ENCODE peak calls at places on chromosomes 11 and 22, in eight cellular contexts. One of them, this sample, is unnamed.

GRCh38 chr11:27228232-27228631 is 134.8 kb downstream of the CCDC34 start:
- DNase-seq in NAMALWA: no peak
- DNase-seq in germinal center: no peak
- DNase-seq in activated B cell treated with CpG ODN at 0.5 μM for 24 hours: no peak
- DNase-seq in fibroblast of mammary gland: no peak
- DNase-seq in stimulated activated CD4-positive, alpha-beta T cell treated with anti-CD3 and anti-CD28 coated beads, Interleukin-15, amount 100 ng/mL, for 24 hours: no peak
- DNase-seq in NCI-H1417: peak
- DNase-seq in HEK293T: no peak
- DNase-seq in this sample: no peak

GRCh38 chr11:61495801-61496601 is 12.5 kb upstream of the LRRC10B start:
- DNase-seq in NAMALWA: no peak
- DNase-seq in germinal center: no peak
- DNase-seq in activated B cell treated with CpG ODN at 0.5 μM for 24 hours: no peak
- DNase-seq in fibroblast of mammary gland: no peak
- DNase-seq in stimulated activated CD4-positive, alpha-beta T cell treated with anti-CD3 and anti-CD28 coated beads, Interleukin-15, amount 100 ng/mL, for 24 hours: no peak
- DNase-seq in NCI-H1417: peak
- DNase-seq in HEK293T: no peak
- DNase-seq in this sample: no peak

GRCh38 chr11:43580735-43581369 is 99.7 kb upstream of the HSD17B12 start:
- DNase-seq in NAMALWA: no peak
- DNase-seq in germinal center: peak
- DNase-seq in activated B cell treated with CpG ODN at 0.5 μM for 24 hours: no peak
- DNase-seq in fibroblast of mammary gland: peak
- DNase-seq in stimulated activated CD4-positive, alpha-beta T cell treated with anti-CD3 and anti-CD28 coated beads, Interleukin-15, amount 100 ng/mL, for 24 hours: no peak
- DNase-seq in NCI-H1417: no peak
- DNase-seq in HEK293T: peak
- DNase-seq in this sample: no peak

GRCh38 chr11:65868907-65869306 is 3.7 kb downstream of the EFEMP2 start:
- DNase-seq in NAMALWA: no peak
- DNase-seq in germinal center: no peak
- DNase-seq in activated B cell treated with CpG ODN at 0.5 μM for 24 hours: no peak
- DNase-seq in fibroblast of mammary gland: no peak
- DNase-seq in stimulated activated CD4-positive, alpha-beta T cell treated with anti-CD3 and anti-CD28 coated beads, Interleukin-15, amount 100 ng/mL, for 24 hours: no peak
- DNase-seq in NCI-H1417: no peak
- DNase-seq in HEK293T: no peak
- DNase-seq in this sample: no peak

GRCh38 chr11:73095613-73096012 is 46.5 kb downstream of the FCHSD2 start:
- DNase-seq in NAMALWA: no peak
- DNase-seq in germinal center: no peak
- DNase-seq in activated B cell treated with CpG ODN at 0.5 μM for 24 hours: no peak
- DNase-seq in fibroblast of mammary gland: no peak
- DNase-seq in stimulated activated CD4-positive, alpha-beta T cell treated with anti-CD3 and anti-CD28 coated beads, Interleukin-15, amount 100 ng/mL, for 24 hours: no peak
- DNase-seq in NCI-H1417: no peak
- DNase-seq in HEK293T: no peak
- DNase-seq in this sample: no peak

GRCh38 chr22:46239261-46240048 is 10.6 kb downstream of the CDPF1 start:
- DNase-seq in NAMALWA: peak
- DNase-seq in germinal center: peak
- DNase-seq in activated B cell treated with CpG ODN at 0.5 μM for 24 hours: no peak
- DNase-seq in fibroblast of mammary gland: no peak
- DNase-seq in stimulated activated CD4-positive, alpha-beta T cell treated with anti-CD3 and anti-CD28 coated beads, Interleukin-15, amount 100 ng/mL, for 24 hours: no peak
- DNase-seq in NCI-H1417: no peak
- DNase-seq in HEK293T: no peak
- DNase-seq in this sample: no peak

GRCh38 chr11:14414470-14415461 is 55.8 kb upstream of the RRAS2 start:
- DNase-seq in NAMALWA: no peak
- DNase-seq in germinal center: no peak
- DNase-seq in activated B cell treated with CpG ODN at 0.5 μM for 24 hours: peak
- DNase-seq in fibroblast of mammary gland: peak
- DNase-seq in stimulated activated CD4-positive, alpha-beta T cell treated with anti-CD3 and anti-CD28 coated beads, Interleukin-15, amount 100 ng/mL, for 24 hours: peak
- DNase-seq in NCI-H1417: no peak
- DNase-seq in HEK293T: no peak
- DNase-seq in this sample: no peak

GRCh38 chr22:32649515-32650200 is 151.8 kb upstream of the TIMP3 start:
- DNase-seq in NAMALWA: no peak
- DNase-seq in germinal center: no peak
- DNase-seq in activated B cell treated with CpG ODN at 0.5 μM for 24 hours: no peak
- DNase-seq in fibroblast of mammary gland: peak
- DNase-seq in stimulated activated CD4-positive, alpha-beta T cell treated with anti-CD3 and anti-CD28 coated beads, Interleukin-15, amount 100 ng/mL, for 24 hours: peak
- DNase-seq in NCI-H1417: no peak
- DNase-seq in HEK293T: no peak
- DNase-seq in this sample: peak

GRCh38 chr11:95138448-95138847 is 48.8 kb downstream of the ENDOD1 start:
- DNase-seq in NAMALWA: peak
- DNase-seq in germinal center: peak
- DNase-seq in activated B cell treated with CpG ODN at 0.5 μM for 24 hours: no peak
- DNase-seq in fibroblast of mammary gland: peak
- DNase-seq in stimulated activated CD4-positive, alpha-beta T cell treated with anti-CD3 and anti-CD28 coated beads, Interleukin-15, amount 100 ng/mL, for 24 hours: no peak
- DNase-seq in NCI-H1417: no peak
- DNase-seq in HEK293T: peak
- DNase-seq in this sample: no peak

GRCh38 chr11:113555071-113555739 is 80.0 kb upstream of the DRD2 start:
- DNase-seq in NAMALWA: no peak
- DNase-seq in germinal center: no peak
- DNase-seq in activated B cell treated with CpG ODN at 0.5 μM for 24 hours: no peak
- DNase-seq in fibroblast of mammary gland: no peak
- DNase-seq in stimulated activated CD4-positive, alpha-beta T cell treated with anti-CD3 and anti-CD28 coated beads, Interleukin-15, amount 100 ng/mL, for 24 hours: no peak
- DNase-seq in NCI-H1417: peak
- DNase-seq in HEK293T: no peak
- DNase-seq in this sample: no peak

GRCh38 chr11:57477507-57478189 is 17.3 kb downstream of the RTN4RL2 start:
- DNase-seq in NAMALWA: no peak
- DNase-seq in germinal center: no peak
- DNase-seq in activated B cell treated with CpG ODN at 0.5 μM for 24 hours: no peak
- DNase-seq in fibroblast of mammary gland: no peak
- DNase-seq in stimulated activated CD4-positive, alpha-beta T cell treated with anti-CD3 and anti-CD28 coated beads, Interleukin-15, amount 100 ng/mL, for 24 hours: no peak
- DNase-seq in NCI-H1417: no peak
- DNase-seq in HEK293T: no peak
- DNase-seq in this sample: no peak

GRCh38 chr22:24466831-24467249 is 28.3 kb upstream of the UPB1 start:
- DNase-seq in NAMALWA: peak
- DNase-seq in germinal center: no peak
- DNase-seq in activated B cell treated with CpG ODN at 0.5 μM for 24 hours: no peak
- DNase-seq in fibroblast of mammary gland: peak
- DNase-seq in stimulated activated CD4-positive, alpha-beta T cell treated with anti-CD3 and anti-CD28 coated beads, Interleukin-15, amount 100 ng/mL, for 24 hours: no peak
- DNase-seq in NCI-H1417: no peak
- DNase-seq in HEK293T: peak
- DNase-seq in this sample: no peak

GRCh38 chr11:13140873-13141655 is 131.9 kb downstream of the RASSF10 start:
- DNase-seq in NAMALWA: no peak
- DNase-seq in germinal center: no peak
- DNase-seq in activated B cell treated with CpG ODN at 0.5 μM for 24 hours: no peak
- DNase-seq in fibroblast of mammary gland: no peak
- DNase-seq in stimulated activated CD4-positive, alpha-beta T cell treated with anti-CD3 and anti-CD28 coated beads, Interleukin-15, amount 100 ng/mL, for 24 hours: no peak
- DNase-seq in NCI-H1417: peak
- DNase-seq in HEK293T: no peak
- DNase-seq in this sample: peak

GRCh38 chr22:37242395-37242918 is 1.6 kb downstream of the RAC2 start:
- DNase-seq in NAMALWA: peak
- DNase-seq in germinal center: peak
- DNase-seq in activated B cell treated with CpG ODN at 0.5 μM for 24 hours: peak
- DNase-seq in fibroblast of mammary gland: no peak
- DNase-seq in stimulated activated CD4-positive, alpha-beta T cell treated with anti-CD3 and anti-CD28 coated beads, Interleukin-15, amount 100 ng/mL, for 24 hours: peak
- DNase-seq in NCI-H1417: no peak
- DNase-seq in HEK293T: no peak
- DNase-seq in this sample: peak

GRCh38 chr11:74466916-74467885 is at the start of gene KCNE3:
- DNase-seq in NAMALWA: no peak
- DNase-seq in germinal center: no peak
- DNase-seq in activated B cell treated with CpG ODN at 0.5 μM for 24 hours: no peak
- DNase-seq in fibroblast of mammary gland: peak
- DNase-seq in stimulated activated CD4-positive, alpha-beta T cell treated with anti-CD3 and anti-CD28 coated beads, Interleukin-15, amount 100 ng/mL, for 24 hours: no peak
- DNase-seq in NCI-H1417: no peak
- DNase-seq in HEK293T: no peak
- DNase-seq in this sample: peak

GRCh38 chr11:117872962-117873827 is 3.3 kb downstream of the FXYD6 start:
- DNase-seq in NAMALWA: no peak
- DNase-seq in germinal center: no peak
- DNase-seq in activated B cell treated with CpG ODN at 0.5 μM for 24 hours: no peak
- DNase-seq in fibroblast of mammary gland: no peak
- DNase-seq in stimulated activated CD4-positive, alpha-beta T cell treated with anti-CD3 and anti-CD28 coated beads, Interleukin-15, amount 100 ng/mL, for 24 hours: no peak
- DNase-seq in NCI-H1417: no peak
- DNase-seq in HEK293T: no peak
- DNase-seq in this sample: no peak

GRCh38 chr11:120710354-120711187 is 199.0 kb downstream of the GRIK4 start:
- DNase-seq in NAMALWA: no peak
- DNase-seq in germinal center: no peak
- DNase-seq in activated B cell treated with CpG ODN at 0.5 μM for 24 hours: no peak
- DNase-seq in fibroblast of mammary gland: peak
- DNase-seq in stimulated activated CD4-positive, alpha-beta T cell treated with anti-CD3 and anti-CD28 coated beads, Interleukin-15, amount 100 ng/mL, for 24 hours: no peak
- DNase-seq in NCI-H1417: no peak
- DNase-seq in HEK293T: no peak
- DNase-seq in this sample: peak

GRCh38 chr22:41345807-41346335 is 35.9 kb upstream of the TEF start:
- DNase-seq in NAMALWA: no peak
- DNase-seq in germinal center: no peak
- DNase-seq in activated B cell treated with CpG ODN at 0.5 μM for 24 hours: no peak
- DNase-seq in fibroblast of mammary gland: no peak
- DNase-seq in stimulated activated CD4-positive, alpha-beta T cell treated with anti-CD3 and anti-CD28 coated beads, Interleukin-15, amount 100 ng/mL, for 24 hours: no peak
- DNase-seq in NCI-H1417: no peak
- DNase-seq in HEK293T: no peak
- DNase-seq in this sample: no peak

GRCh38 chr11:121418625-121419114 is 33.4 kb upstream of the SORL1 start:
- DNase-seq in NAMALWA: peak
- DNase-seq in germinal center: peak
- DNase-seq in activated B cell treated with CpG ODN at 0.5 μM for 24 hours: no peak
- DNase-seq in fibroblast of mammary gland: no peak
- DNase-seq in stimulated activated CD4-positive, alpha-beta T cell treated with anti-CD3 and anti-CD28 coated beads, Interleukin-15, amount 100 ng/mL, for 24 hours: peak
- DNase-seq in NCI-H1417: no peak
- DNase-seq in HEK293T: no peak
- DNase-seq in this sample: peak

GRCh38 chr11:102653744-102654291 is 28.7 kb upstream of the MMP20 start:
- DNase-seq in NAMALWA: peak
- DNase-seq in germinal center: no peak
- DNase-seq in activated B cell treated with CpG ODN at 0.5 μM for 24 hours: no peak
- DNase-seq in fibroblast of mammary gland: peak
- DNase-seq in stimulated activated CD4-positive, alpha-beta T cell treated with anti-CD3 and anti-CD28 coated beads, Interleukin-15, amount 100 ng/mL, for 24 hours: peak
- DNase-seq in NCI-H1417: no peak
- DNase-seq in HEK293T: no peak
- DNase-seq in this sample: no peak

GRCh38 chr22:45952553-45952952 is 24.4 kb downstream of the WNT7B start:
- DNase-seq in NAMALWA: no peak
- DNase-seq in germinal center: no peak
- DNase-seq in activated B cell treated with CpG ODN at 0.5 μM for 24 hours: no peak
- DNase-seq in fibroblast of mammary gland: no peak
- DNase-seq in stimulated activated CD4-positive, alpha-beta T cell treated with anti-CD3 and anti-CD28 coated beads, Interleukin-15, amount 100 ng/mL, for 24 hours: no peak
- DNase-seq in NCI-H1417: no peak
- DNase-seq in HEK293T: no peak
- DNase-seq in this sample: no peak

GRCh38 chr11:66289548-66290331 is 797 bp upstream of the YIF1A start:
- DNase-seq in NAMALWA: no peak
- DNase-seq in germinal center: peak
- DNase-seq in activated B cell treated with CpG ODN at 0.5 μM for 24 hours: no peak
- DNase-seq in fibroblast of mammary gland: no peak
- DNase-seq in stimulated activated CD4-positive, alpha-beta T cell treated with anti-CD3 and anti-CD28 coated beads, Interleukin-15, amount 100 ng/mL, for 24 hours: peak
- DNase-seq in NCI-H1417: no peak
- DNase-seq in HEK293T: peak
- DNase-seq in this sample: peak

GRCh38 chr22:50012201-50013181 is at the start of gene IL17REL:
- DNase-seq in NAMALWA: no peak
- DNase-seq in germinal center: no peak
- DNase-seq in activated B cell treated with CpG ODN at 0.5 μM for 24 hours: no peak
- DNase-seq in fibroblast of mammary gland: no peak
- DNase-seq in stimulated activated CD4-positive, alpha-beta T cell treated with anti-CD3 and anti-CD28 coated beads, Interleukin-15, amount 100 ng/mL, for 24 hours: no peak
- DNase-seq in NCI-H1417: no peak
- DNase-seq in HEK293T: no peak
- DNase-seq in this sample: peak

GRCh38 chr22:21768435-21768834 is 32.8 kb upstream of the YPEL1 start:
- DNase-seq in NAMALWA: no peak
- DNase-seq in germinal center: no peak
- DNase-seq in activated B cell treated with CpG ODN at 0.5 μM for 24 hours: no peak
- DNase-seq in fibroblast of mammary gland: no peak
- DNase-seq in stimulated activated CD4-positive, alpha-beta T cell treated with anti-CD3 and anti-CD28 coated beads, Interleukin-15, amount 100 ng/mL, for 24 hours: no peak
- DNase-seq in NCI-H1417: no peak
- DNase-seq in HEK293T: no peak
- DNase-seq in this sample: no peak

GRCh38 chr11:64885367-64886286 is 7.2 kb upstream of the EHD1 start:
- DNase-seq in NAMALWA: no peak
- DNase-seq in germinal center: no peak
- DNase-seq in activated B cell treated with CpG ODN at 0.5 μM for 24 hours: no peak
- DNase-seq in fibroblast of mammary gland: peak
- DNase-seq in stimulated activated CD4-positive, alpha-beta T cell treated with anti-CD3 and anti-CD28 coated beads, Interleukin-15, amount 100 ng/mL, for 24 hours: peak
- DNase-seq in NCI-H1417: peak
- DNase-seq in HEK293T: no peak
- DNase-seq in this sample: no peak

GRCh38 chr11:9120659-9121350 is 29.4 kb upstream of the SCUBE2 start:
- DNase-seq in NAMALWA: no peak
- DNase-seq in germinal center: no peak
- DNase-seq in activated B cell treated with CpG ODN at 0.5 μM for 24 hours: no peak
- DNase-seq in fibroblast of mammary gland: no peak
- DNase-seq in stimulated activated CD4-positive, alpha-beta T cell treated with anti-CD3 and anti-CD28 coated beads, Interleukin-15, amount 100 ng/mL, for 24 hours: no peak
- DNase-seq in NCI-H1417: no peak
- DNase-seq in HEK293T: peak
- DNase-seq in this sample: no peak

GRCh38 chr22:30968015-30968923 is at the start of gene MORC2:
- DNase-seq in NAMALWA: peak
- DNase-seq in germinal center: no peak
- DNase-seq in activated B cell treated with CpG ODN at 0.5 μM for 24 hours: no peak
- DNase-seq in fibroblast of mammary gland: no peak
- DNase-seq in stimulated activated CD4-positive, alpha-beta T cell treated with anti-CD3 and anti-CD28 coated beads, Interleukin-15, amount 100 ng/mL, for 24 hours: no peak
- DNase-seq in NCI-H1417: peak
- DNase-seq in HEK293T: no peak
- DNase-seq in this sample: no peak

GRCh38 chr11:47768090-47768620 is 1.0 kb upstream of the FNBP4 start:
- DNase-seq in NAMALWA: no peak
- DNase-seq in germinal center: peak
- DNase-seq in activated B cell treated with CpG ODN at 0.5 μM for 24 hours: no peak
- DNase-seq in fibroblast of mammary gland: peak
- DNase-seq in stimulated activated CD4-positive, alpha-beta T cell treated with anti-CD3 and anti-CD28 coated beads, Interleukin-15, amount 100 ng/mL, for 24 hours: peak
- DNase-seq in NCI-H1417: peak
- DNase-seq in HEK293T: peak
- DNase-seq in this sample: peak

GRCh38 chr11:12139144-12139881 is 28.9 kb downstream of the MICAL2 start:
- DNase-seq in NAMALWA: no peak
- DNase-seq in germinal center: no peak
- DNase-seq in activated B cell treated with CpG ODN at 0.5 μM for 24 hours: no peak
- DNase-seq in fibroblast of mammary gland: peak
- DNase-seq in stimulated activated CD4-positive, alpha-beta T cell treated with anti-CD3 and anti-CD28 coated beads, Interleukin-15, amount 100 ng/mL, for 24 hours: no peak
- DNase-seq in NCI-H1417: no peak
- DNase-seq in HEK293T: no peak
- DNase-seq in this sample: peak

GRCh38 chr11:118740892-118741291 is 50.1 kb downstream of the DDX6 start:
- DNase-seq in NAMALWA: no peak
- DNase-seq in germinal center: no peak
- DNase-seq in activated B cell treated with CpG ODN at 0.5 μM for 24 hours: no peak
- DNase-seq in fibroblast of mammary gland: no peak
- DNase-seq in stimulated activated CD4-positive, alpha-beta T cell treated with anti-CD3 and anti-CD28 coated beads, Interleukin-15, amount 100 ng/mL, for 24 hours: no peak
- DNase-seq in NCI-H1417: no peak
- DNase-seq in HEK293T: no peak
- DNase-seq in this sample: no peak

GRCh38 chr22:31085493-31085824 is 4.3 kb downstream of the SMTN start:
- DNase-seq in NAMALWA: no peak
- DNase-seq in germinal center: no peak
- DNase-seq in activated B cell treated with CpG ODN at 0.5 μM for 24 hours: no peak
- DNase-seq in fibroblast of mammary gland: no peak
- DNase-seq in stimulated activated CD4-positive, alpha-beta T cell treated with anti-CD3 and anti-CD28 coated beads, Interleukin-15, amount 100 ng/mL, for 24 hours: no peak
- DNase-seq in NCI-H1417: no peak
- DNase-seq in HEK293T: no peak
- DNase-seq in this sample: no peak

GRCh38 chr11:93622043-93622442 is 39.4 kb upstream of the CEP295 start:
- DNase-seq in NAMALWA: no peak
- DNase-seq in germinal center: no peak
- DNase-seq in activated B cell treated with CpG ODN at 0.5 μM for 24 hours: no peak
- DNase-seq in fibroblast of mammary gland: peak
- DNase-seq in stimulated activated CD4-positive, alpha-beta T cell treated with anti-CD3 and anti-CD28 coated beads, Interleukin-15, amount 100 ng/mL, for 24 hours: no peak
- DNase-seq in NCI-H1417: no peak
- DNase-seq in HEK293T: no peak
- DNase-seq in this sample: no peak

GRCh38 chr22:31082606-31083376 is 1.7 kb downstream of the SMTN start:
- DNase-seq in NAMALWA: peak
- DNase-seq in germinal center: no peak
- DNase-seq in activated B cell treated with CpG ODN at 0.5 μM for 24 hours: no peak
- DNase-seq in fibroblast of mammary gland: peak
- DNase-seq in stimulated activated CD4-positive, alpha-beta T cell treated with anti-CD3 and anti-CD28 coated beads, Interleukin-15, amount 100 ng/mL, for 24 hours: peak
- DNase-seq in NCI-H1417: no peak
- DNase-seq in HEK293T: peak
- DNase-seq in this sample: no peak

GRCh38 chr11:30196400-30197206 is 34.2 kb upstream of the FSHB start:
- DNase-seq in NAMALWA: peak
- DNase-seq in germinal center: peak
- DNase-seq in activated B cell treated with CpG ODN at 0.5 μM for 24 hours: peak
- DNase-seq in fibroblast of mammary gland: peak
- DNase-seq in stimulated activated CD4-positive, alpha-beta T cell treated with anti-CD3 and anti-CD28 coated beads, Interleukin-15, amount 100 ng/mL, for 24 hours: peak
- DNase-seq in NCI-H1417: peak
- DNase-seq in HEK293T: peak
- DNase-seq in this sample: peak

This sample was measured in left lung.